ENCODE peak calls at places on chromosomes 2 and 18, in seven cellular contexts. J is SW 1271; G is astrocyte of the hippocampus; T is CD4-positive, alpha-beta T cell; Z is GM10248; H is GM12892; L is OCI-M1. F is an unnamed sample.

GRCh38 chr2:123687064-123687463 is 338.0 kb upstream of the CNTNAP5 start:
- DNase-seq in T (no peak), H (no peak), J (no peak), Z (no peak), G (no peak), L (no peak), F (no peak)

GRCh38 chr2:203585541-203585940 is 50.4 kb upstream of the RAPH1 start:
- DNase-seq in Z (no peak), J (no peak), G (no peak), L (no peak), H (no peak), T (no peak), F (no peak)

GRCh38 chr2:60335533-60336237 is 217.8 kb downstream of the BCL11A start:
- DNase-seq in J (no peak), L (no peak), G (no peak), H (no peak), Z (no peak), T (no peak), F (peak)

GRCh38 chr2:177078416-177078815 is 134.2 kb upstream of the HNRNPA3 start:
- DNase-seq in L (peak), Z (no peak), J (no peak), G (no peak), H (no peak), T (no peak), F (no peak)

GRCh38 chr2:33531345-33532059 is 55.1 kb downstream of the RASGRP3 start:
- DNase-seq in H (no peak), Z (no peak), L (no peak), J (no peak), G (no peak), T (no peak), F (no peak)

GRCh38 chr2:1856922-1857321 is 112.6 kb upstream of the PXDN start:
- DNase-seq in H (no peak), T (no peak), G (peak), Z (no peak), J (no peak), L (peak), F (no peak)

GRCh38 chr2:213067888-213068287 is 83.5 kb downstream of the IKZF2 start:
- DNase-seq in T (no peak), L (no peak), H (no peak), J (no peak), G (no peak), Z (no peak), F (no peak)

GRCh38 chr2:148459300-148459891 is 185.2 kb upstream of the EPC2 start:
- DNase-seq in J (no peak), Z (no peak), L (no peak), T (no peak), H (no peak), G (no peak), F (peak)

GRCh38 chr2:12727641-12728040 is 10.9 kb downstream of the TRIB2 start:
- DNase-seq in H (no peak), J (no peak), T (no peak), L (no peak), Z (no peak), G (no peak), F (no peak)

GRCh38 chr18:76554788-76555187 is 59.7 kb upstream of the ZNF516 start:
- DNase-seq in T (no peak), J (no peak), G (no peak), L (no peak), Z (no peak), H (no peak), F (no peak)

GRCh38 chr2:120958623-120959366 is 223.1 kb downstream of the GLI2 start:
- DNase-seq in H (no peak), Z (no peak), L (peak), J (no peak), T (no peak), G (no peak), F (no peak)